ENCODE peak calls at places on chromosomes 13 and 19, in seven cellular contexts. One of them, this sample, is unnamed.

GRCh38 chr13:79237981-79238380 is 168.1 kb downstream of the RBM26 start:
- DNase-seq in mammary epithelial cell: no peak
- DNase-seq in mucosa of gallbladder: no peak
- DNase-seq in fibroblast of lung: no peak
- DNase-seq in activated CD4-positive, alpha-beta T cell treated with anti-CD3 and anti-CD28 coated beads, Interleukin-2, amount 50 U/mL, for 4 hours: no peak
- DNase-seq in cardiac fibroblast: no peak
- DNase-seq in HAP-1: no peak
- DNase-seq in this sample: no peak

GRCh38 chr19:36436531-36436930 is 18.1 kb upstream of the ZFP82 start:
- DNase-seq in mucosa of gallbladder: no peak
- DNase-seq in cardiac fibroblast: peak
- DNase-seq in activated CD4-positive, alpha-beta T cell treated with anti-CD3 and anti-CD28 coated beads, Interleukin-2, amount 50 U/mL, for 4 hours: no peak
- DNase-seq in fibroblast of lung: no peak
- DNase-seq in HAP-1: no peak
- DNase-seq in mammary epithelial cell: peak
- DNase-seq in this sample: no peak

GRCh38 chr19:2770055-2771013 is 12.7 kb downstream of the SGTA start:
- DNase-seq in mammary epithelial cell: no peak
- DNase-seq in HAP-1: no peak
- DNase-seq in cardiac fibroblast: peak
- DNase-seq in mucosa of gallbladder: peak
- DNase-seq in fibroblast of lung: peak
- DNase-seq in activated CD4-positive, alpha-beta T cell treated with anti-CD3 and anti-CD28 coated beads, Interleukin-2, amount 50 U/mL, for 4 hours: no peak
- DNase-seq in this sample: no peak

GRCh38 chr19:55152017-55152416 is 3.0 kb upstream of the TNNT1 start:
- DNase-seq in cardiac fibroblast: no peak
- DNase-seq in mucosa of gallbladder: no peak
- DNase-seq in activated CD4-positive, alpha-beta T cell treated with anti-CD3 and anti-CD28 coated beads, Interleukin-2, amount 50 U/mL, for 4 hours: no peak
- DNase-seq in mammary epithelial cell: no peak
- DNase-seq in fibroblast of lung: no peak
- DNase-seq in HAP-1: no peak
- DNase-seq in this sample: no peak

GRCh38 chr13:50421457-50422130 is 406.4 kb downstream of the KCNRG start:
- DNase-seq in fibroblast of lung: peak
- DNase-seq in HAP-1: no peak
- DNase-seq in cardiac fibroblast: peak
- DNase-seq in mammary epithelial cell: peak
- DNase-seq in mucosa of gallbladder: no peak
- DNase-seq in activated CD4-positive, alpha-beta T cell treated with anti-CD3 and anti-CD28 coated beads, Interleukin-2, amount 50 U/mL, for 4 hours: no peak
- DNase-seq in this sample: no peak

GRCh38 chr13:42638101-42638500 is 64.1 kb downstream of the TNFSF11 start:
- DNase-seq in HAP-1: no peak
- DNase-seq in cardiac fibroblast: no peak
- DNase-seq in activated CD4-positive, alpha-beta T cell treated with anti-CD3 and anti-CD28 coated beads, Interleukin-2, amount 50 U/mL, for 4 hours: no peak
- DNase-seq in mucosa of gallbladder: no peak
- DNase-seq in fibroblast of lung: no peak
- DNase-seq in mammary epithelial cell: no peak
- DNase-seq in this sample: no peak

GRCh38 chr19:57320180-57321084 is at the start of gene ZNF543:
- DNase-seq in mucosa of gallbladder: peak
- DNase-seq in mammary epithelial cell: peak
- DNase-seq in HAP-1: peak
- DNase-seq in fibroblast of lung: peak
- DNase-seq in cardiac fibroblast: peak
- DNase-seq in activated CD4-positive, alpha-beta T cell treated with anti-CD3 and anti-CD28 coated beads, Interleukin-2, amount 50 U/mL, for 4 hours: peak
- DNase-seq in this sample: peak

GRCh38 chr13:46313441-46314257 is 73.4 kb downstream of the RUBCNL start:
- DNase-seq in fibroblast of lung: no peak
- DNase-seq in mammary epithelial cell: no peak
- DNase-seq in mucosa of gallbladder: no peak
- DNase-seq in activated CD4-positive, alpha-beta T cell treated with anti-CD3 and anti-CD28 coated beads, Interleukin-2, amount 50 U/mL, for 4 hours: no peak
- DNase-seq in cardiac fibroblast: no peak
- DNase-seq in HAP-1: no peak
- DNase-seq in this sample: no peak

GRCh38 chr19:2977686-2978466 is 512 bp downstream of the TLE6 start:
- DNase-seq in cardiac fibroblast: no peak
- DNase-seq in fibroblast of lung: no peak
- DNase-seq in mucosa of gallbladder: no peak
- DNase-seq in HAP-1: peak
- DNase-seq in mammary epithelial cell: no peak
- DNase-seq in activated CD4-positive, alpha-beta T cell treated with anti-CD3 and anti-CD28 coated beads, Interleukin-2, amount 50 U/mL, for 4 hours: no peak
- DNase-seq in this sample: no peak

GRCh38 chr13:112712451-112712881 is 22.6 kb downstream of the ATP11A start:
- DNase-seq in mammary epithelial cell: no peak
- DNase-seq in HAP-1: no peak
- DNase-seq in fibroblast of lung: no peak
- DNase-seq in mucosa of gallbladder: no peak
- DNase-seq in cardiac fibroblast: no peak
- DNase-seq in activated CD4-positive, alpha-beta T cell treated with anti-CD3 and anti-CD28 coated beads, Interleukin-2, amount 50 U/mL, for 4 hours: no peak
- DNase-seq in this sample: no peak

GRCh38 chr13:78608705-78609463 is 5.5 kb upstream of the POU4F1 start:
- DNase-seq in mammary epithelial cell: no peak
- DNase-seq in HAP-1: no peak
- DNase-seq in activated CD4-positive, alpha-beta T cell treated with anti-CD3 and anti-CD28 coated beads, Interleukin-2, amount 50 U/mL, for 4 hours: no peak
- DNase-seq in mucosa of gallbladder: no peak
- DNase-seq in cardiac fibroblast: no peak
- DNase-seq in fibroblast of lung: no peak
- DNase-seq in this sample: no peak

GRCh38 chr13:43895940-43896339 is 16.2 kb downstream of the LACC1 start:
- DNase-seq in mammary epithelial cell: no peak
- DNase-seq in HAP-1: no peak
- DNase-seq in mucosa of gallbladder: no peak
- DNase-seq in fibroblast of lung: peak
- DNase-seq in cardiac fibroblast: no peak
- DNase-seq in activated CD4-positive, alpha-beta T cell treated with anti-CD3 and anti-CD28 coated beads, Interleukin-2, amount 50 U/mL, for 4 hours: no peak
- DNase-seq in this sample: no peak

GRCh38 chr19:3033595-3034193 is 4.6 kb upstream of the TLE2 start:
- DNase-seq in activated CD4-positive, alpha-beta T cell treated with anti-CD3 and anti-CD28 coated beads, Interleukin-2, amount 50 U/mL, for 4 hours: no peak
- DNase-seq in fibroblast of lung: no peak
- DNase-seq in mucosa of gallbladder: no peak
- DNase-seq in mammary epithelial cell: no peak
- DNase-seq in HAP-1: no peak
- DNase-seq in cardiac fibroblast: no peak
- DNase-seq in this sample: no peak

GRCh38 chr19:19098703-19099632 is 35.2 kb downstream of the SLC25A42 start:
- DNase-seq in mammary epithelial cell: no peak
- DNase-seq in HAP-1: no peak
- DNase-seq in activated CD4-positive, alpha-beta T cell treated with anti-CD3 and anti-CD28 coated beads, Interleukin-2, amount 50 U/mL, for 4 hours: no peak
- DNase-seq in cardiac fibroblast: no peak
- DNase-seq in fibroblast of lung: no peak
- DNase-seq in mucosa of gallbladder: no peak
- DNase-seq in this sample: no peak

GRCh38 chr19:35262101-35262761 is 6.5 kb upstream of the USF2 start:
- DNase-seq in fibroblast of lung: no peak
- DNase-seq in cardiac fibroblast: no peak
- DNase-seq in HAP-1: peak
- DNase-seq in mucosa of gallbladder: no peak
- DNase-seq in mammary epithelial cell: no peak
- DNase-seq in activated CD4-positive, alpha-beta T cell treated with anti-CD3 and anti-CD28 coated beads, Interleukin-2, amount 50 U/mL, for 4 hours: no peak
- DNase-seq in this sample: no peak

This sample was measured in activated T-helper 1 cell treated with anti-CD3 and anti-CD28 coated beads, Interleukin-12 subunit alpha, Interleukin-12 subunit beta, Interleukin-2, Interleukin-4 antibody, amounts not matched to agents 30 ng/mL and 10 ng/mL and 1 ng/mL, durations not matched to agents 14 hours and 24 hours and 36 hours.